ENCODE peak calls at places on chromosomes 13 and 19, in nine cellular contexts. B is adrenal gland; Z is CD4-positive, alpha-beta memory T cell; H is stimulated activated CD4-positive, alpha-beta T cell treated with anti-CD3 and anti-CD28 coated beads, Interleukin-1b, Interleukin-23, amount 100 ng/mL, for 24 hours; E is NCI-H345; F is posterior vena cava; X is immature natural killer cell; P is GM04503; U is BE2C. K is an unnamed sample.

GRCh38 chr19:49570997-49571676 is 9.2 kb downstream of the NOSIP start:
- DNase-seq in B (no peak), Z (peak; percentile 55), H (no peak), E (peak; percentile 4), F (no peak), X (no peak), P (no peak), U (peak; percentile 63), K (no peak)

GRCh38 chr19:42066075-42066754 is 3.8 kb downstream of the GRIK5 start:
- DNase-seq in B (no peak), Z (no peak), H (no peak), E (peak; percentile 46), F (no peak), X (no peak), P (no peak), U (peak; percentile 78), K (peak; percentile 66)

GRCh38 chr19:7680606-7681335 is at the start of gene TRAPPC5:
- DNase-seq in B (peak; percentile 90), Z (peak; percentile 85), H (peak; percentile 78), E (peak; percentile 87), F (peak; percentile 95), X (peak; percentile 87), P (no peak), U (peak; percentile 92), K (peak; percentile 73)

GRCh38 chr13:43846496-43846895 is 33.0 kb downstream of the CCDC122 start:
- DNase-seq in B (no peak), Z (no peak), H (no peak), E (no peak), F (no peak), X (no peak), P (peak; percentile 62), U (no peak), K (no peak)

GRCh38 chr13:58889474-58889873 is 1257.9 kb downstream of the PCDH17 start:
- DNase-seq in B (no peak), Z (no peak), H (no peak), E (no peak), F (no peak), X (no peak), P (no peak), U (no peak), K (no peak)

GRCh38 chr19:14091086-14091884 is 734 bp upstream of the SAMD1 start:
- DNase-seq in B (peak; percentile 87), Z (peak; percentile 79), H (no peak), E (peak; percentile 42), F (no peak), X (peak; percentile 76), P (no peak), U (peak; percentile 63), K (peak; percentile 73)

GRCh38 chr13:32746474-32746873 is 160.2 kb downstream of the PDS5B start:
- DNase-seq in B (no peak), Z (no peak), H (no peak), E (no peak), F (no peak), X (peak; percentile 53), P (no peak), U (no peak), K (no peak)

GRCh38 chr13:113410472-113411201 is 42.7 kb downstream of the ADPRHL1 start:
- DNase-seq in B (no peak), Z (no peak), H (no peak), E (no peak), F (peak; percentile 72), X (no peak), P (peak; percentile 57), U (no peak), K (no peak)

GRCh38 chr19:46901701-46902401 is 41.1 kb downstream of the ARHGAP35 start:
- DNase-seq in B (no peak), Z (no peak), H (no peak), E (no peak), F (no peak), X (no peak), P (no peak), U (no peak), K (no peak)

GRCh38 chr19:50928841-50929240 is 17.6 kb upstream of the KLK4 start:
- DNase-seq in B (no peak), Z (no peak), H (no peak), E (no peak), F (no peak), X (no peak), P (no peak), U (no peak), K (no peak)

GRCh38 chr19:49433240-49433901 is 8.0 kb downstream of the SLC17A7 start:
- DNase-seq in B (no peak), Z (no peak), H (no peak), E (no peak), F (no peak), X (no peak), P (no peak), U (no peak), K (no peak)

GRCh38 chr13:26660185-26660584 is 100.4 kb downstream of the GPR12 start:
- DNase-seq in B (no peak), Z (no peak), H (no peak), E (no peak), F (no peak), X (no peak), P (no peak), U (no peak), K (no peak)

GRCh38 chr13:38394777-38395504 is 45.3 kb downstream of the UFM1 start:
- DNase-seq in B (no peak), Z (no peak), H (no peak), E (no peak), F (no peak), X (no peak), P (peak; percentile 30), U (no peak), K (no peak)

GRCh38 chr13:51684076-51684475 is 99.8 kb downstream of the WDFY2 start:
- DNase-seq in B (no peak), Z (no peak), H (no peak), E (no peak), F (no peak), X (no peak), P (peak; percentile 55), U (no peak), K (no peak)

GRCh38 chr13:97798171-97798821 is 155.2 kb upstream of the IPO5 start:
- DNase-seq in B (no peak), Z (no peak), H (no peak), E (no peak), F (no peak), X (no peak), P (no peak), U (no peak), K (no peak)

GRCh38 chr19:18440421-18440877 is 2.5 kb upstream of the ISYNA1 start:
- DNase-seq in B (no peak), Z (no peak), H (no peak), E (peak; percentile 29), F (no peak), X (no peak), P (no peak), U (peak; percentile 60), K (peak; percentile 60)

GRCh38 chr13:63198076-63198475 is 1782.4 kb upstream of the PCDH20 start:
- DNase-seq in B (no peak), Z (no peak), H (no peak), E (peak; percentile 86), F (no peak), X (no peak), P (no peak), U (no peak), K (no peak)

GRCh38 chr19:43105496-43105895 is 23.0 kb upstream of the PSG2 start:
- DNase-seq in B (no peak), Z (no peak), H (no peak), E (no peak), F (no peak), X (no peak), P (no peak), U (no peak), K (no peak)

GRCh38 chr13:88701551-88701950 is 1030.4 kb downstream of the SLITRK5 start:
- DNase-seq in B (no peak), Z (no peak), H (no peak), E (no peak), F (no peak), X (no peak), P (no peak), U (no peak), K (no peak)

GRCh38 chr13:99969934-99970760 is 1.4 kb downstream of the ZIC5 start:
- DNase-seq in B (no peak), Z (peak; percentile 45), H (no peak), E (peak; percentile 82), F (no peak), X (peak; percentile 36), P (no peak), U (peak; percentile 58), K (peak; percentile 65)

GRCh38 chr19:3604987-3605343 is 1.7 kb downstream of the TBXA2R start:
- DNase-seq in B (peak; percentile 22), Z (no peak), H (no peak), E (no peak), F (peak; percentile 80), X (peak; percentile 48), P (no peak), U (no peak), K (no peak)

GRCh38 chr19:41871573-41872383 is 5.3 kb upstream of the CD79A start:
- DNase-seq in B (no peak), Z (peak; percentile 71), H (peak; percentile 54), E (no peak), F (no peak), X (peak; percentile 83), P (no peak), U (no peak), K (no peak)

GRCh38 chr19:32268381-32268780 is 77.0 kb upstream of the ZNF507 start:
- DNase-seq in B (no peak), Z (no peak), H (no peak), E (no peak), F (no peak), X (no peak), P (no peak), U (no peak), K (no peak)

GRCh38 chr19:4375620-4376228 is 24.6 kb downstream of the SH3GL1 start:
- DNase-seq in B (peak; percentile 23), Z (no peak), H (no peak), E (peak; percentile 36), F (peak; percentile 88), X (no peak), P (no peak), U (peak; percentile 81), K (no peak)

GRCh38 chr13:25860862-25861261 is 191.0 kb downstream of the SHISA2 start:
- DNase-seq in B (no peak), Z (no peak), H (no peak), E (no peak), F (no peak), X (no peak), P (no peak), U (no peak), K (no peak)

GRCh38 chr13:110443633-110444225 is 117.8 kb downstream of the RAB20 start:
- DNase-seq in B (no peak), Z (no peak), H (no peak), E (no peak), F (no peak), X (no peak), P (no peak), U (no peak), K (no peak)

GRCh38 chr13:110816500-110816899 is 98.4 kb downstream of the ANKRD10 start:
- DNase-seq in B (no peak), Z (no peak), H (no peak), E (no peak), F (no peak), X (no peak), P (no peak), U (no peak), K (no peak)

GRCh38 chr19:13505761-13506549 is at the start of gene CACNA1A:
- DNase-seq in B (no peak), Z (peak; percentile 2), H (peak; percentile 2), E (no peak), F (no peak), X (no peak), P (no peak), U (peak; percentile 11), K (no peak)

GRCh38 chr13:75357576-75358295 is 124.2 kb downstream of the TBC1D4 start:
- DNase-seq in B (no peak), Z (peak; percentile 55), H (peak; percentile 21), E (peak; percentile 46), F (no peak), X (peak; percentile 17), P (no peak), U (peak; percentile 63), K (peak; percentile 28)

GRCh38 chr19:46635920-46636761 is at the start of gene GNG8:
- DNase-seq in B (no peak), Z (no peak), H (no peak), E (peak; percentile 23), F (no peak), X (no peak), P (no peak), U (no peak), K (no peak)

GRCh38 chr13:26557393-26558073 is at the start of gene WASF3:
- DNase-seq in B (peak; percentile 97), Z (no peak), H (peak; percentile 43), E (peak; percentile 93), F (peak; percentile 97), X (peak; percentile 27), P (peak; percentile 68), U (peak; percentile 96), K (peak; percentile 79)